ENCODE peak calls at places on chromosomes 4 and X, in five cellular contexts. C is fibroblast of the conjunctiva; Y is hepatocyte; X is activated CD4-positive, alpha-beta T cell treated with anti-CD3 and anti-CD28 coated beads for 1 hour; J is uterus. D is an unnamed sample.

GRCh38 chr4:62144431-62144830 is 944.3 kb downstream of the ADGRL3 start:
- DNase-seq in C (no peak), Y (no peak), X (no peak), J (no peak), D (no peak)

GRCh38 chr4:118814054-118814453 is 21.9 kb downstream of the SEC24D start:
- DNase-seq in C (no peak), Y (no peak), X (no peak), J (no peak), D (no peak)

GRCh38 chr4:7419961-7420660 is 14.6 kb downstream of the PSAPL1 start:
- DNase-seq in C (no peak), Y (no peak), X (peak; percentile 3), J (peak; percentile 10), D (no peak)

GRCh38 chr4:54226399-54227260 is 2.5 kb upstream of the PDGFRA start:
- DNase-seq in C (peak; percentile 93), Y (peak; percentile 65), X (no peak), J (peak; percentile 81), D (no peak)

GRCh38 chrX:153670748-153671588 is 2.6 kb downstream of the PNCK start:
- DNase-seq in C (no peak), Y (no peak), X (no peak), J (no peak), D (no peak)

GRCh38 chr4:116070283-116070682 is 956.9 kb upstream of the NDST4 start:
- DNase-seq in C (no peak), Y (no peak), X (no peak), J (no peak), D (no peak)

GRCh38 chr4:55032179-55032578 is 93.2 kb downstream of the KDR start:
- DNase-seq in C (no peak), Y (no peak), X (no peak), J (no peak), D (no peak)

GRCh38 chr4:74772106-74772505 is 22.2 kb downstream of the BTC start:
- DNase-seq in C (no peak), Y (no peak), X (no peak), J (no peak), D (no peak)

GRCh38 chrX:129359269-129359668 is 164.0 kb downstream of the SMARCA1 start:
- DNase-seq in C (no peak), Y (no peak), X (no peak), J (no peak), D (no peak)

GRCh38 chrX:120549483-120550452 is 11.0 kb downstream of the CUL4B start:
- DNase-seq in C (peak; percentile 64), Y (peak; percentile 53), X (no peak), J (no peak), D (no peak)

GRCh38 chrX:137034508-137034872 is 695 bp upstream of the GPR101 start:
- DNase-seq in C (no peak), Y (no peak), X (no peak), J (no peak), D (no peak)

GRCh38 chrX:56798866-56799864 is 70.1 kb downstream of the NBDY start:
- DNase-seq in C (no peak), Y (no peak), X (no peak), J (peak; percentile 41), D (no peak)

GRCh38 chr4:75831856-75832405 is 70.3 kb downstream of the PPEF2 start:
- DNase-seq in C (no peak), Y (no peak), X (no peak), J (no peak), D (no peak)

GRCh38 chrX:150362599-150363481 is at the start of gene MAMLD1:
- DNase-seq in C (peak; percentile 59), Y (peak; percentile 61), X (peak; percentile 32), J (peak; percentile 68), D (no peak)

GRCh38 chr4:139898293-139898692 is 232.7 kb downstream of the MGST2 start:
- DNase-seq in C (no peak), Y (no peak), X (no peak), J (no peak), D (no peak)

GRCh38 chr4:40471923-40472322 is 136.8 kb downstream of the CHRNA9 start:
- DNase-seq in C (no peak), Y (no peak), X (no peak), J (no peak), D (no peak)

GRCh38 chrX:83759872-83760271 is 101.1 kb upstream of the CYLC1 start:
- DNase-seq in C (no peak), Y (peak; percentile 8), X (no peak), J (no peak), D (peak; percentile 12)

GRCh38 chr4:148704291-148704690 is 262.1 kb upstream of the NR3C2 start:
- DNase-seq in C (no peak), Y (no peak), X (no peak), J (no peak), D (no peak)

GRCh38 chrX:131792789-131793462 is 230.2 kb upstream of the STK26 start:
- DNase-seq in C (peak; percentile 90), Y (no peak), X (no peak), J (peak; percentile 89), D (peak; percentile 84)